ENCODE peak calls at places on chromosomes 2 and 18, in eight cellular contexts. E is effector memory CD4-positive, alpha-beta T cell; J is A673; C is A549; N is stomach; F is lung; Y is pancreas; D is tibial artery. A is an unnamed sample.

GRCh38 chr2:33694904-33695303 is 95.8 kb upstream of the FAM98A start:
- DNase-seq in E (no peak), J (no peak), C (no peak), N (no peak), F (no peak), Y (no peak), D (no peak), A (no peak)

GRCh38 chr2:215366440-215367032 is 54.7 kb downstream of the ATIC start:
- DNase-seq in E (no peak), J (no peak), C (no peak), N (no peak), F (no peak), Y (no peak), D (no peak), A (no peak)

GRCh38 chr2:43960921-43961320 is 34.9 kb downstream of the LRPPRC start:
- DNase-seq in E (no peak), J (no peak), C (no peak), N (no peak), F (no peak), Y (no peak), D (no peak), A (no peak)

GRCh38 chr2:60886962-60887361 is 5.6 kb downstream of the REL start:
- DNase-seq in E (no peak), J (no peak), C (no peak), N (no peak), F (no peak), Y (no peak), D (no peak), A (no peak)

GRCh38 chr2:84527137-84528129 is 11.1 kb downstream of the DNAH6 start:
- DNase-seq in E (no peak), J (no peak), C (no peak), N (no peak), F (no peak), Y (no peak), D (no peak), A (no peak)

GRCh38 chr2:18566145-18566544 is 5.7 kb upstream of the RDH14 start:
- DNase-seq in E (no peak), J (no peak), C (no peak), N (no peak), F (no peak), Y (no peak), D (no peak), A (no peak)

GRCh38 chr2:39938035-39938835 is 159.2 kb upstream of the THUMPD2 start:
- DNase-seq in E (no peak), J (no peak), C (no peak), N (no peak), F (no peak), Y (no peak), D (no peak), A (no peak)

GRCh38 chr2:138059967-138060635 is 95.8 kb downstream of the HNMT start:
- DNase-seq in E (no peak), J (peak), C (peak), N (peak), F (no peak), Y (peak), D (peak), A (no peak)

GRCh38 chr2:121075006-121075545 is 209.9 kb downstream of the TFCP2L1 start:
- DNase-seq in E (no peak), J (peak), C (peak), N (peak), F (no peak), Y (no peak), D (no peak), A (no peak)

GRCh38 chr2:64214281-64215115 is 70.3 kb upstream of the PELI1 start:
- DNase-seq in E (no peak), J (no peak), C (no peak), N (no peak), F (no peak), Y (no peak), D (no peak), A (no peak)

GRCh38 chr2:201909348-201909747 is 103.0 kb downstream of the CDK15 start:
- DNase-seq in E (no peak), J (no peak), C (peak), N (no peak), F (no peak), Y (no peak), D (no peak), A (no peak)

GRCh38 chr2:71690876-71691275 is 237.5 kb downstream of the DYSF start:
- DNase-seq in E (no peak), J (no peak), C (no peak), N (no peak), F (no peak), Y (no peak), D (peak), A (no peak)

GRCh38 chr2:120436885-120437603 is 91.1 kb downstream of the INHBB start:
- DNase-seq in E (no peak), J (peak), C (peak), N (peak), F (no peak), Y (no peak), D (no peak), A (no peak)

GRCh38 chr18:1585881-1586488 is 681.3 kb downstream of the ADCYAP1 start:
- DNase-seq in E (no peak), J (peak), C (peak), N (no peak), F (no peak), Y (no peak), D (no peak), A (no peak)

GRCh38 chr2:160036736-160037135 is 25.7 kb downstream of the PLA2R1 start:
- DNase-seq in E (no peak), J (no peak), C (no peak), N (no peak), F (no peak), Y (no peak), D (no peak), A (no peak)

GRCh38 chr18:24986611-24987270 is 365.2 kb downstream of the ZNF521 start:
- DNase-seq in E (no peak), J (no peak), C (no peak), N (no peak), F (no peak), Y (no peak), D (no peak), A (no peak)
- H3K27ac ChIP-seq in E (no peak), J (no peak), C (no peak), N (no peak), F (no peak), Y (no peak), D (no peak), A (no peak)

GRCh38 chr2:88660622-88661021 is 30.9 kb upstream of the RPIA start:
- DNase-seq in E (no peak), J (no peak), C (no peak), N (no peak), F (no peak), Y (no peak), D (no peak), A (no peak)

GRCh38 chr2:88657131-88657530 is 29.9 kb upstream of the EIF2AK3 start:
- DNase-seq in E (no peak), J (no peak), C (no peak), N (no peak), F (no peak), Y (no peak), D (no peak), A (no peak)

GRCh38 chr2:88658318-88658717 is 31.1 kb upstream of the EIF2AK3 start:
- DNase-seq in E (no peak), J (no peak), C (no peak), N (no peak), F (no peak), Y (no peak), D (no peak), A (no peak)

GRCh38 chr2:88656690-88657089 is 29.4 kb upstream of the EIF2AK3 start:
- DNase-seq in E (no peak), J (no peak), C (no peak), N (no peak), F (no peak), Y (no peak), D (peak), A (no peak)

GRCh38 chr2:88658890-88659881 is 31.9 kb upstream of the EIF2AK3 start:
- DNase-seq in E (no peak), J (no peak), C (no peak), N (no peak), F (no peak), Y (no peak), D (peak), A (no peak)
- H3K27ac ChIP-seq in E (no peak), J (no peak), C (peak), N (no peak), F (peak), Y (peak), D (peak), A (peak)

GRCh38 chr2:110770696-110771425 is 38.5 kb downstream of the ACOXL start:
- DNase-seq in E (no peak), J (peak), C (no peak), N (no peak), F (no peak), Y (no peak), D (no peak), A (no peak)

GRCh38 chr2:110770308-110770695 is 37.9 kb downstream of the ACOXL start:
- DNase-seq in E (no peak), J (no peak), C (no peak), N (no peak), F (no peak), Y (no peak), D (no peak), A (no peak)

GRCh38 chr2:110772383-110772755 is 40.0 kb downstream of the ACOXL start:
- DNase-seq in E (no peak), J (no peak), C (no peak), N (no peak), F (no peak), Y (no peak), D (no peak), A (no peak)

GRCh38 chr2:110771549-110772382 is 39.4 kb downstream of the ACOXL start:
- DNase-seq in E (no peak), J (no peak), C (no peak), N (no peak), F (no peak), Y (no peak), D (no peak), A (no peak)

DNA sequence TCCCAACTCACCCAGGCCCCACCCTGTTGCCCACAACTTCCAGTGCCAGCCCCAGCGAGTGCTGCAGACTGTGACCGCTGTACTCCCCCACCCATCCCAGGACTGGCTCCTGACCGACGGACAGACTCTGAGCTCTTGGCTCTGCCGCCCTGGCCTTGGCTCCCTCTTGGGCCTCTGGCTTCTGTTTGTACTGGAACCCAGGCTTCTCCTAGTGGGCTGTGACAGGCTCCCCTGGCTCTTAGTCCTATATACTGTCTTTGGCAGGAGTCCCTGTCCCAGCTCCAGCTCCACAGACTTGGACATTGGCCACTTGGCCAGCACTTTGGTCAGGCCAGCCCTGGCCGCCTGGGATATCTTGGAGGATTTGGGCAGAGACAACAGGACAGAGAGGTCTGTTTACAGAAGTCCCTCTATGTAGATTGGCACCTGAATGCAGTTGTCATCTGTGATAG is 41.1 kb downstream of the ACOXL start:
- DNase-seq in E (no peak), J (no peak), C (no peak), N (peak), F (peak), Y (peak), D (peak), A (no peak)
- H3K27ac ChIP-seq in E (no peak), J (no peak), C (no peak), N (no peak), F (no peak), Y (peak), D (no peak), A (no peak)

GRCh38 chr2:131046580-131047274 is 46.5 kb downstream of the FAM168B start:
- DNase-seq in E (no peak), J (no peak), C (no peak), N (peak), F (no peak), Y (no peak), D (no peak), A (no peak)
- H3K27ac ChIP-seq in E (no peak), J (no peak), C (no peak), N (no peak), F (no peak), Y (no peak), D (no peak), A (no peak)

GRCh38 chr2:96449637-96450036 is 55.5 kb downstream of the NEURL3 start:
- DNase-seq in E (no peak), J (no peak), C (no peak), N (no peak), F (no peak), Y (no peak), D (no peak), A (no peak)

GRCh38 chr2:96452054-96452453 is 53.1 kb downstream of the NEURL3 start:
- DNase-seq in E (no peak), J (no peak), C (no peak), N (no peak), F (no peak), Y (no peak), D (no peak), A (no peak)

GRCh38 chr2:96447726-96448125 is 57.4 kb downstream of the NEURL3 start:
- DNase-seq in E (no peak), J (no peak), C (no peak), N (no peak), F (no peak), Y (no peak), D (no peak), A (no peak)

DNA sequence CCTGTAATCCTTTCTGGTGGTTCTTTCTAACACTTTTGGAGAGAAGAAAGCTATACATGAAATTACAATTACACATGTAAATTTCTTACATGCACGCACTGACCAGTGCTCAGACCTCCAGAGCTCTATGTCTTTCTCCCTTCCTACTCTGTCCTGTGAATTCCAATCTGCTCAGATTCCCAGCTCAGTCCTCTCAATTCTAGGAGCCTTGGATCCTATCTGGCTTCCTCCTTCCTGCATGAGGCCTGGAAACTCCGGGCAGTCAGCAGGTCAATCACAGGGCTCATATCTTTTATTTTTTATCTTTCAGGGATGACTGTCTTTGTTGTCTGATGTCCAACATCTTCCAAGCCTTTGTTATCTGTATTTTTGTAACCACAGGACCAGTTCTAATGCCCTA is 56.0 kb downstream of the NEURL3 start:
- DNase-seq in E (no peak), J (no peak), C (no peak), N (no peak), F (no peak), Y (no peak), D (no peak), A (no peak)
- H3K27ac ChIP-seq in E (no peak), J (no peak), C (no peak), N (no peak), F (no peak), Y (no peak), D (no peak), A (no peak)

GRCh38 chr2:144507441-144508161 is 12.3 kb downstream of the ZEB2 start:
- DNase-seq in E (no peak), J (no peak), C (no peak), N (no peak), F (no peak), Y (no peak), D (no peak), A (no peak)

GRCh38 chr2:144510206-144510991 is 9.5 kb downstream of the ZEB2 start:
- DNase-seq in E (peak), J (peak), C (no peak), N (no peak), F (no peak), Y (no peak), D (peak), A (peak)

GRCh38 chr2:144509548-144510205 is 10.2 kb downstream of the ZEB2 start:
- DNase-seq in E (no peak), J (peak), C (no peak), N (no peak), F (no peak), Y (no peak), D (no peak), A (no peak)

GRCh38 chr2:144508162-144508765 is 11.7 kb downstream of the ZEB2 start:
- DNase-seq in E (no peak), J (no peak), C (no peak), N (no peak), F (no peak), Y (no peak), D (no peak), A (no peak)

GRCh38 chr2:144509001-144509545 is 10.8 kb downstream of the ZEB2 start:
- DNase-seq in E (no peak), J (no peak), C (no peak), N (no peak), F (no peak), Y (no peak), D (no peak), A (no peak)
- H3K27ac ChIP-seq in E (no peak), J (peak), C (no peak), N (no peak), F (peak), Y (peak), D (peak), A (peak)